ENCODE peak calls at places on chromosome 1, in seven cellular contexts. M, B, G, A, X, J and L are unnamed samples.
A peak's percentile ranks its signal among the peaks of the same experiment; 100 is the strongest.

GRCh38 chr1:205543351-205544305 is 39.2 kb downstream of the CDK18 start:
- DNase-seq in X (peak; percentile 96), G (no peak), J (peak; percentile 52), A (peak; percentile 90), M (no peak), B (no peak), L (peak; percentile 62)

GRCh38 chr1:52238474-52238873 is 96.6 kb downstream of the ZFYVE9 start:
- DNase-seq in B (no peak), M (no peak), J (peak; percentile 32), X (peak; percentile 68), A (no peak), G (no peak), L (no peak)

GRCh38 chr1:27525296-27526271 is 35.6 kb upstream of the WASF2 start:
- DNase-seq in A (no peak), X (peak; percentile 50), B (no peak), M (peak; percentile 53), J (peak; percentile 83), G (no peak), L (no peak)

GRCh38 chr1:145891143-145891542 is 5.5 kb upstream of the ANKRD35 start:
- DNase-seq in A (no peak), J (peak; percentile 83), G (no peak), X (peak; percentile 76), B (no peak), M (no peak), L (peak; percentile 36)

GRCh38 chr1:33043267-33044090 is 6.8 kb upstream of the AK2 start:
- DNase-seq in G (no peak), B (no peak), M (no peak), J (peak; percentile 53), X (no peak), A (no peak), L (no peak)

GRCh38 chr1:226711976-226712778 is 26.9 kb downstream of the ITPKB start:
- DNase-seq in G (no peak), B (peak; percentile 38), M (no peak), X (no peak), J (no peak), A (no peak), L (no peak)

GRCh38 chr1:116878804-116879477 is 30.8 kb upstream of the PTGFRN start:
- DNase-seq in G (no peak), J (peak; percentile 53), A (no peak), M (peak; percentile 63), X (peak; percentile 63), B (peak; percentile 14), L (no peak)

GRCh38 chr1:223750730-223751572 is 38.6 kb downstream of the CAPN2 start:
- DNase-seq in G (no peak), X (no peak), J (no peak), M (no peak), A (no peak), B (peak; percentile 11), L (peak; percentile 38)

GRCh38 chr1:191839891-191840290 is 318.4 kb upstream of the RGS18 start:
- DNase-seq in M (no peak), B (no peak), J (peak; percentile 51), X (peak; percentile 6), G (no peak), A (no peak), L (peak; percentile 2)

GRCh38 chr1:77655431-77655974 is 27.0 kb downstream of the ZZZ3 start:
- DNase-seq in J (peak; percentile 18), B (peak; percentile 70), X (peak; percentile 24), M (no peak), A (no peak), G (no peak), L (peak; percentile 76)

GRCh38 chr1:2135425-2135824 is 59.1 kb downstream of the FAAP20 start:
- DNase-seq in X (peak; percentile 59), A (no peak), M (no peak), G (no peak), J (peak; percentile 90), B (peak; percentile 63), L (peak; percentile 58)

GRCh38 chr1:203307690-203308126 is 2.4 kb downstream of the BTG2 start:
- DNase-seq in M (no peak), J (no peak), A (no peak), X (no peak), B (no peak), G (no peak), L (no peak)

GRCh38 chr1:207049974-207050391 is 1.0 kb downstream of the YOD1 start:
- DNase-seq in J (peak; percentile 74), G (no peak), A (peak; percentile 71), B (peak; percentile 78), X (peak; percentile 71), M (peak; percentile 28), L (peak; percentile 38)

GRCh38 chr1:16178596-16179497 is 23.0 kb upstream of the EPHA2 start:
- DNase-seq in M (no peak), B (peak; percentile 72), A (peak; percentile 82), G (no peak), J (no peak), X (no peak), L (peak; percentile 84)